ENCODE peak calls at places on chromosomes 16 and 17, in seven cellular contexts. X is fibroblast of lung, S is foreskin fibroblast, T is hepatocyte, U is PC-3, I is upper lobe of right lung, O is mesothelial cell of epicardium. K is an unnamed sample.

GRCh38 chr17:79052131-79052530 is 22.5 kb upstream of the ENGASE start:
- DNase-seq in X (no peak), S (no peak), T (no peak), U (no peak), I (no peak), O (no peak), K (no peak)

GRCh38 chr16:15650698-15651161 is 685 bp downstream of the NDE1 start:
- DNase-seq in X (peak), S (peak), T (peak), U (peak), I (no peak), O (peak), K (no peak)

GRCh38 chr17:76147211-76148014 is 6.4 kb upstream of the FOXJ1 start:
- DNase-seq in X (peak), S (peak), T (no peak), U (peak), I (no peak), O (no peak), K (no peak)

GRCh38 chr17:77352996-77353395 is 212.2 kb downstream of the SEC14L1 start:
- DNase-seq in X (no peak), S (no peak), T (no peak), U (no peak), I (no peak), O (peak), K (peak)

GRCh38 chr16:10033561-10033960 is 148.7 kb downstream of the GRIN2A start:
- DNase-seq in X (no peak), S (no peak), T (no peak), U (no peak), I (no peak), O (no peak), K (no peak)

GRCh38 chr16:9525037-9525436 is 433.6 kb downstream of the HAPSTR1 start:
- DNase-seq in X (no peak), S (no peak), T (no peak), U (no peak), I (no peak), O (no peak), K (no peak)

GRCh38 chr17:73976147-73976546 is 227.3 kb upstream of the RPL38 start:
- DNase-seq in X (peak), S (no peak), T (no peak), U (no peak), I (no peak), O (no peak), K (no peak)

GRCh38 chr17:72843591-72843990 is 248.9 kb downstream of the SLC39A11 start:
- DNase-seq in X (no peak), S (no peak), T (peak), U (no peak), I (no peak), O (no peak), K (no peak)

GRCh38 chr16:363110-364090 is 6.9 kb downstream of the MRPL28 start:
- DNase-seq in X (no peak), S (no peak), T (no peak), U (no peak), I (no peak), O (no peak), K (peak)

GRCh38 chr16:30371248-30371816 is 1.0 kb upstream of the TBC1D10B start:
- DNase-seq in X (no peak), S (no peak), T (no peak), U (no peak), I (no peak), O (no peak), K (no peak)

GRCh38 chr16:30368792-30369090 is 1.6 kb downstream of the TBC1D10B start:
- DNase-seq in X (no peak), S (no peak), T (no peak), U (no peak), I (no peak), O (no peak), K (no peak)

GRCh38 chr16:30369091-30369937 is 980 bp downstream of the TBC1D10B start:
- DNase-seq in X (no peak), S (peak), T (peak), U (peak), I (no peak), O (no peak), K (no peak)

GRCh38 chr16:30370444-30371247 is at the start of gene TBC1D10B:
- DNase-seq in X (peak), S (peak), T (peak), U (peak), I (peak), O (peak), K (no peak)

GRCh38 chr16:30369938-30370443 is 303 bp downstream of the TBC1D10B start:
- DNase-seq in X (no peak), S (no peak), T (no peak), U (no peak), I (no peak), O (no peak), K (no peak)
- TF ChIP-seq CTCF in X (no peak), S (no peak), T (no peak), U (no peak), I (no peak), O (no peak), K (peak)

GRCh38 chr17:80870401-80870800 is 121.2 kb upstream of the CHMP6 start:
- DNase-seq in X (no peak), S (no peak), T (no peak), U (no peak), I (no peak), O (no peak), K (no peak)
- TF ChIP-seq CTCF in X (no peak), S (no peak), T (no peak), U (no peak), I (no peak), O (no peak), K (peak)

GRCh38 chr17:41325126-41325525 is 9.6 kb upstream of the KRTAP17-1 start:
- DNase-seq in X (no peak), S (no peak), T (no peak), U (no peak), I (no peak), O (no peak), K (no peak)

GRCh38 chr17:41326173-41327145 is 10.9 kb upstream of the KRTAP17-1 start:
- DNase-seq in X (no peak), S (no peak), T (no peak), U (no peak), I (no peak), O (no peak), K (no peak)

GRCh38 chr17:41322903-41323895 is 7.7 kb upstream of the KRTAP17-1 start:
- DNase-seq in X (no peak), S (no peak), T (no peak), U (no peak), I (no peak), O (no peak), K (no peak)

GRCh38 chr17:41325611-41326010 is 10.1 kb upstream of the KRTAP17-1 start:
- DNase-seq in X (no peak), S (no peak), T (no peak), U (no peak), I (no peak), O (no peak), K (no peak)

DNA sequence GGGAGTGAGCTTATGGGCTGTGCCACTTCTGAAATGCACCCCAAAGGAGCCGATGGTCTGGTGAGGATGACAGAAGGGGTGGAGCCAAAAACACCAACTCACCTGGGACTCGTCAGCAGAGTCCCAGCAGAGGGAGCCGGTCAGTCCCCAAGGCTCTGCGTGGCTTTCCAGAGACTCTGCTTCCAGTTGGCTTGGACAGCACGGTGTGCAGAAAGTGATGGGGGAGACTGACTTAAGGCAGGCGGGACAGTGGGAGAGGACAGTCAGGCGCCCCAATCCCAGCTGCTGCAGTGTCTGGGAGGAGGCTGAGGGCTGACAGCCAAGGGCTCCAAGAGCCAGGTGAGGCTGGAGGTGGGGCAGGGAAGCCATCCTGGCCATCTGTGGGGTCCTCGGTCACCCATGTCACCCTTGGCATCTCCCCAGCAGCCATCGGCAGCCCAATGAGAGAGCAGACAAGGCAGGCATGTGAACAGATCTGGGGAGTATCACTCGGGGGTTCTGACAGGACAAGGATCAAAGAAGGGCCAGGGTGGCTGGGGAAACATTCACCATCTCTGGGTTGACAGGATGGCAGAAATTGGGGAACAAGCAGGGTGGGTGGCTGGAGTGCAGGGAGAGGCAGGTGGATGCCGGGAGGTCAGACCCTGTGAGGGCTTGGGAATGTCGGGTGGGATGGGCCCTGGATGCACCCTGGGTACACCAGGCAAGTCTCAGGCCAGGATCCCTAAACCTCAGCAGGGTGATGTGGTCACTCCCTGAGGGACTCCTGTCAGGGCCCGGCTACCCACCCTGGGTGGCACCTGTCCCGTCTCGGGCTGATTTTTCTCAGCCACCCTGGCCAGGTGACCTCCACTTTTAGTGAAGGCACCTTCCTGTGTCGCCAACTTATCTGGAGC is 8.9 kb upstream of the KRTAP17-1 start:
- DNase-seq in X (no peak), S (no peak), T (peak), U (peak), I (no peak), O (no peak), K (no peak)
- TF ChIP-seq CTCF in X (no peak), S (peak), T (peak), U (peak), I (peak), O (no peak), K (peak)

GRCh38 chr16:84391151-84391873 is 23.0 kb downstream of the ATP2C2 start:
- DNase-seq in X (peak), S (peak), T (no peak), U (no peak), I (peak), O (no peak), K (no peak)

GRCh38 chr16:84396537-84397008 is 28.2 kb downstream of the ATP2C2 start:
- DNase-seq in X (peak), S (peak), T (peak), U (peak), I (peak), O (no peak), K (peak)

GRCh38 chr16:84397090-84397489 is 28.8 kb downstream of the ATP2C2 start:
- DNase-seq in X (no peak), S (no peak), T (no peak), U (no peak), I (peak), O (no peak), K (peak)
- TF ChIP-seq CTCF in X (no peak), S (no peak), T (no peak), U (peak), I (peak), O (peak), K (peak)

DNA sequence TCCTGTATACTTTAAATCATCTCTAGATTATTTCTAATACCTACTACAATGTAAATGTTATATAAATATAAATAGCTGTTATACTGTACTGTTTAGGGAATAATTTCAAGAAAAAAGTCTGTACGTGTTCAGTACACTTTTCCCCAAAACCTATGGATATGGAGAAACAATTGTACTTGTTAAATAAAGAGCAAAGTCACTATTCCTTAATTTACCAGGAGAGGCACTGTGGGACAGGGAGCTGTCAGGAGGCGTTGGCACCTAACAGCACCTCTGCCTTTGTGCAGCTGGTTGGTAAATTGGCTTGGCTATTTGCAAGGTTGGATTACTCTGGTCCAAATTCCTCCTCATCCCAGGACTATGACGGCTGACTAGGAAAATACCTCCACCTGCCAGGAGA is 28.0 kb downstream of the CRHR1 start:
- DNase-seq in X (peak), S (peak), T (no peak), U (peak), I (no peak), O (no peak), K (no peak)
- TF ChIP-seq CTCF in X (no peak), S (peak), T (no peak), U (peak), I (no peak), O (no peak), K (peak)

GRCh38 chr17:8173056-8173870 is 2.9 kb downstream of the TMEM107 start:
- DNase-seq in X (peak), S (peak), T (peak), U (peak), I (peak), O (no peak), K (no peak)
- TF ChIP-seq CTCF in X (no peak), S (no peak), T (no peak), U (no peak), I (no peak), O (no peak), K (no peak)